ENCODE peak calls at places on chromosome 19, in four cellular contexts. G is thoracic aorta, T is right atrium auricular region, P is K562. C is an unnamed sample. For H3K4me1, the result is how much of the 10 kb centered on the place peaks cover.

GRCh38 chr19:10517760-10518443 is 655 bp upstream of the S1PR5 start:
- DNase-seq in T (no peak), G (no peak), P (peak), C (peak)

GRCh38 chr19:40600086-40600917 is 867 bp upstream of the LTBP4 start:
- DNase-seq in T (no peak), P (no peak), G (no peak), C (no peak)

GRCh38 chr19:53571339-53571738 is 33.4 kb downstream of the ZNF331 start:
- DNase-seq in P (no peak), T (no peak), G (no peak), C (no peak)

GRCh38 chr19:55172741-55173140 is 6.3 kb upstream of the DNAAF3 start:
- DNase-seq in P (no peak), G (no peak), T (no peak), C (no peak)

GRCh38 chr19:11657307-11657706 is 60.0 kb downstream of the ZNF627 start:
- DNase-seq in P (no peak), T (no peak), G (no peak), C (no peak)

GRCh38 chr19:52464798-52465470 is 11.6 kb downstream of the ZNF578 start:
- DNase-seq in T (no peak), P (peak), G (no peak), C (peak)

GRCh38 chr19:52567921-52568320 is 2.2 kb upstream of the ZNF701 start:
- DNase-seq in P (no peak), G (no peak), T (no peak), C (no peak)

GRCh38 chr19:36488118-36488815 is 1.1 kb downstream of the ZNF566 start:
- DNase-seq in P (no peak), T (no peak), G (no peak), C (no peak)

GRCh38 chr19:16076958-16077611 is 790 bp downstream of the TPM4 start:
- DNase-seq in T (peak), P (peak), G (no peak), C (peak)

GRCh38 chr19:4474504-4475136 is 2.5 kb downstream of the HDGFL2 start:
- DNase-seq in T (no peak), P (peak), G (no peak), C (peak)

GRCh38 chr19:30029721-30030510 is 87.9 kb downstream of the URI1 start:
- DNase-seq in G (no peak), T (no peak), P (no peak), C (no peak)

GRCh38 chr19:45630463-45630862 is 8.7 kb downstream of the EML2 start:
- DNase-seq in T (no peak), G (no peak), P (no peak), C (no peak)

GRCh38 chr19:34217952-34218817 is 36.2 kb upstream of the GARRE1 start:
- DNase-seq in G (no peak), P (peak), T (no peak), C (peak)

GRCh38 chr19:49067554-49067953 is 2.9 kb upstream of the NTF4 start:
- DNase-seq in T (no peak), P (no peak), G (no peak), C (no peak)

GRCh38 chr19:37926255-37926654 is 19.2 kb downstream of the SIPA1L3 start:
- DNase-seq in P (no peak), G (no peak), T (no peak), C (no peak)

GRCh38 chr19:45901912-45902650 is at the start of gene MYPOP:
- DNase-seq in G (no peak), P (peak), T (no peak), C (no peak)

GRCh38 chr19:7850429-7850819 is 20.4 kb downstream of the EVI5L start:
- DNase-seq in T (no peak), P (no peak), G (no peak), C (no peak)

GRCh38 chr19:35756373-35757230 is at the start of gene HSPB6:
- DNase-seq in T (peak), G (no peak), P (no peak), C (no peak)

GRCh38 chr19:51026554-51026831 is at the start of gene KLK11:
- DNase-seq in G (no peak), T (no peak), P (no peak), C (no peak)

GRCh38 chr19:35400773-35401100 is 29.9 kb downstream of the GPR42 start:
- DNase-seq in T (no peak), P (no peak), G (no peak), C (no peak)

GRCh38 chr19:45306040-45306439 is 16.6 kb downstream of the CKM start:
- DNase-seq in T (no peak), G (no peak), P (no peak), C (peak)

GRCh38 chr19:18417250-18418033 is 1.8 kb upstream of the SSBP4 start:
- DNase-seq in P (peak), T (peak), G (no peak), C (peak)

GRCh38 chr19:35777411-35777841 is 2.1 kb downstream of the ARHGAP33 start:
- DNase-seq in G (no peak), P (no peak), T (no peak), C (peak)

GRCh38 chr19:19261350-19262189 is 11.5 kb downstream of the TM6SF2 start:
- DNase-seq in G (no peak), T (no peak), P (peak), C (no peak)

GRCh38 chr19:44111910-44112463 is 1.2 kb upstream of the ZNF225 start:
- DNase-seq in G (no peak), T (no peak), P (no peak), C (peak)

GRCh38 chr19:28603453-28603852 is 609.5 kb downstream of the UQCRFS1 start:
- DNase-seq in T (no peak), P (no peak), G (no peak), C (no peak)

DNA sequence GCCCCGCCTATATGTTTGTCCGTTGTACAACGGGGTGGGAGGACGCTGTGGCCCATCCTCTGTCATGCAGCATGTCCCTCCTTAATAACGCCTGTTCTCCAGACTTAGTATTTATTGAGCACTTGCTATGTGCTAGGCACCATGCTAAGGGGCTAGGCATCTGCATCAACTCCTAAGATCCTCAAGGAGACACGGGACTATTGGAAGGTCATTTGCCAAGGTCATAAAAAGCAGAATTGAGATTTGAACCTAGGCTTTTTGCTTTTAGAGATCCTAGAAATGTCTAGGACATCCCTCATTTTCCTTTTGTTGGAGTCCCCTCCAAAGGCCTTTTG is 1.8 kb upstream of the MAST1 start:
- DNase-seq in P (no peak), G (no peak), T (no peak), C (no peak)
- H3K4me3 ChIP-seq in P (no peak), G (no peak), T (no peak), C (no peak)

GRCh38 chr19:41887711-41888382 is 4.9 kb downstream of the ARHGEF1 start:
- DNase-seq in P (no peak), T (no peak), G (no peak), C (no peak)

GRCh38 chr19:41889896-41890295 is 6.9 kb downstream of the ARHGEF1 start:
- DNase-seq in T (no peak), P (no peak), G (no peak), C (no peak)

GRCh38 chr19:41883821-41884733 is 1.1 kb downstream of the ARHGEF1 start:
- DNase-seq in G (peak), P (peak), T (peak), C (peak)

GRCh38 chr19:41888926-41889325 is 5.9 kb downstream of the ARHGEF1 start:
- DNase-seq in T (no peak), P (no peak), G (no peak), C (no peak)

DNA sequence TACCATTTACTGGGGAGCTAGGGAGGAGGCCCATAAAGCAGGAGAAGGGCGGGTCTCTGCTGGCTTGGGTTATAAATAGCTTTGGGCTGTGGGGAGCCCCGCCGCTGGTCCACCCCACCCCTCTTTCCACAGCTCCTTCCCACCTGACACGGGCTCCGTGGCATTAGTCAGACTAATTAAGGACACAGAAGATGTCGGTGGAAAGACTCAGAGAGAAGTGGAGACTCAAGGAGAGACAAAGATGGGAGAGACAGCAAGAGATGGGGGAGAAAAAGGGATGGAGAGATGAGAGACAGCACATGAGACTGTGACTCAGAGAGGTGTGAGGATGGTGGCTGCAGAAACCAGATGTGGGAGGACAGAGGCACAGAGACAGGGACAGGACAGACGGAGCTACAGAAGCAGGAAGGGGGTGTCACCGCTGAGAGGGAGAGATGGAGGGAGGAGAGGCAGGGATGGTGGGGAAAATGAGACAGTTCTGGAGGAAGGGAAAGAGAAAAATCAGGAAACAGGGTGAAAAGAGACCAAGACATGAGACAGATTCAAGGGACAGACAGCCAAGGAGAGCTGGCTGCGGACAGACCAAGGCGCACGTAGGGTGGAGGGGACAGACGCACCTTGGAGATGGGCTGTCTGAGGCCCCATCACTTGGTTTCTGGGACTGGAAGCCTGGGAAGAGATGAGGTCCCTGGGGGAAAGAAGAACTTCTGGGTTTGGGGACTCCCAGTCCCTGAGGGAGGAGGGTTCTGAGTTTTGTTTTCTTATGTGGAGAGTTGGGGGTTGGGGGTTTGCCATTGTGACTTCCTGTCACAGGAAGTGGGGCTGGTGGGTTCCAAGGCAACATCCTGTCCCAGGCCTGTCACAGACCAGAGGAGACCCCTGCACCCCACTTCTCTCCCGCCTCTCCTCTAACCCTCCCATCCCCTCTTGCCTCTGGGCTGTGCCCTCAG is 4.1 kb downstream of the ARHGEF1 start:
- DNase-seq in G (no peak), T (no peak), P (no peak), C (no peak)
- H3K27ac ChIP-seq in G (no peak), T (no peak), P (no peak), C (no peak)

GRCh38 chr19:39080431-39080830 is 3.7 kb upstream of the ACP7 start:
- DNase-seq in P (no peak), T (no peak), G (no peak), C (no peak)
- H3K4me1 ChIP-seq in P (under half), T (under half), G (under half), C (under half)

DNA sequence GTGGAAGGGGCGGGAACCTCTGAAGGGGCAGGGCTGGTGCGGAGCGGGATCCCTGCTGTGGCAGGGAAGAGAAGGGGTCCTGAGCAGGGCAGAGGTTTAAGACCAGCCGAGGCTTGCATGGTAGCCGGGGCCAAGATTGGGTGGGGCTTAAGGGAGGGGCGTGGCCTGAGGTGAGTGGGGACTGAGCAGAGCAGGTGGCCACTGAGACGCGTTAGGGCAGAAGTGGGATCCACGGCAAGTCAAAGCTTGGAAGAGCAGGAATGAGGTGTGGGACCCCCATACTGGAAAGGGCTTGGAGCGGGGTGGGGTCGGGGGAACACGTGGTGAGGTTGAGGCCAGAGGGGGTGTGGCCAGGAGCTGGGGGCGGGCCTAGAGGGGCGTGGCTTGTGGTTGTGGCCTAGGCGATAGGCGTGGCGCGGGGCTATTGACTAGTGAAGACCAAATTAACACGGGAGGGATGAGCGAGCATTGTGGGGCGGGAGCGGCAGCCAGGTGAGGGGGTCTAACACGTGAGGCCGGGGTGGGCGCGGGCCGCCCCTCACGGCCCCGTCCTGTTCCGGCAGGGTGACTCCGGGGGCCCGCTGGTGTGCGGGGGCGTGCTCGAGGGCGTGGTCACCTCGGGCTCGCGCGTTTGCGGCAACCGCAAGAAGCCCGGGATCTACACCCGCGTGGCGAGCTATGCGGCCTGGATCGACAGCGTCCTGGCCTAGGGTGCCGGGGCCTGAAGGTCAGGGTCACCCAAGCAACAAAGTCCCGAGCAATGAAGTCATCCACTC is 3.3 kb downstream of the CFD start:
- DNase-seq in P (peak), G (no peak), T (no peak), C (peak)
- H3K4me3 ChIP-seq in P (peak), G (peak), T (no peak), C (no peak)

GRCh38 chr19:23366437-23366836 is 28.8 kb downstream of the ZNF91 start:
- DNase-seq in G (no peak), P (no peak), T (no peak), C (no peak)
- H3K27ac ChIP-seq in G (no peak), P (no peak), T (no peak), C (no peak)

DNA sequence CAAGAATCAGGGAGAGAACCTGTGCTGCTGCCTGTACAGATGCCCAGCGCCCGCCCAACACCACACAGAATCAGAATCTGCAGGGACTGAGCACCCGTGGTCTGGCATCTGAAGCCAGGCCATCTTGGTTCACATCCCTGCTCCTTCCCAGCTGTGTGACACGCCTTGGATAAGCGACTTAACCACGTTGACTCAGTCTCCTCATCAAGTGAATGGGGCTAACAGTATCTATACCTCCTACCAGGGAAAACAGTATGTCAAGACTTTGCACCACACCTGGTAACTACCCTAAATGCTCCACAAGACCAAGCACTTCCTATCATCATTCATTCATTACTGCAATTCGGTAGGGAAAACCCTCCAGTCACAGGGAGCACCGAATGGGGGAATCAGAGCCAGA is 1.2 kb downstream of the RANBP3 start:
- DNase-seq in P (no peak), G (no peak), T (no peak), C (no peak)
- H3K4me1 ChIP-seq in P (under half), G (half or more), T (half or more), C (under half)

GRCh38 chr19:2226051-2226839 is 9.9 kb downstream of the PLEKHJ1 start:
- DNase-seq in P (no peak), G (no peak), T (no peak), C (no peak)
- H3K4me3 ChIP-seq in P (no peak), G (no peak), T (no peak), C (no peak)

DNA sequence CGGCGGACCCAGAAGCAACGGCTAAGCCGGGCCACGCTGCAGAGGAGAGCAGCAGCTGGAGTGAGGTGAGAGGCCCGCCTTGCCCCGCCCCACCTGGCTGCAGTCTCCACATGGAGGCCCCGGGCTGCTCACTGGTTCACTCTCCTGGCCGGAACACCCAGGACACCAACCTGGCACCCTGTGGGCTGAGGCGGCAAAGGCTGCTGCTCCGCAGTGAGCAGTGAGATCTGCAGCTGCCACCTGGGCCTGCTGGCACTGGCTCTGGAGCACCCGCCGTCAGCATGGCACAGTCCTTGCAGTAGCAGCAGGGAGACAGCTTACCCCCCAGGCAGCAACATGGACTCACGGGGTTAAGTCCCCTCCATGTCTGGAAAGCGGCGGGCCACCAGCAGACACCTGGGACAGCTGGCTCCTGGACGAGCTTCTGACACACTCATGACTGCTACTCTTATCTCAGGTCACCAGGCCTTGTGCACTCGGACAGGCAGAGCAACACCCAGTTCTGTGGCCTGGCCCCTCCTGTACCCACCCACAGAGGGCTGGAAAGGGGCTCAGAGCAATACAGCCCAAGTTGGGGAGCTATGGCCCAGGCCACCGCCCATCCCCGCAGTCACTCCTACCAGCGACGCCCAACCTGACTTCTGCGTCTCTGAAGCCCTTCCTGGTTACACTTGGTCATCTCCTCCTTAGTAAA is 13.2 kb upstream of the KPTN start:
- DNase-seq in T (no peak), G (no peak), P (peak), C (no peak)
- H3K27ac ChIP-seq in T (peak), G (no peak), P (peak), C (no peak)

DNA sequence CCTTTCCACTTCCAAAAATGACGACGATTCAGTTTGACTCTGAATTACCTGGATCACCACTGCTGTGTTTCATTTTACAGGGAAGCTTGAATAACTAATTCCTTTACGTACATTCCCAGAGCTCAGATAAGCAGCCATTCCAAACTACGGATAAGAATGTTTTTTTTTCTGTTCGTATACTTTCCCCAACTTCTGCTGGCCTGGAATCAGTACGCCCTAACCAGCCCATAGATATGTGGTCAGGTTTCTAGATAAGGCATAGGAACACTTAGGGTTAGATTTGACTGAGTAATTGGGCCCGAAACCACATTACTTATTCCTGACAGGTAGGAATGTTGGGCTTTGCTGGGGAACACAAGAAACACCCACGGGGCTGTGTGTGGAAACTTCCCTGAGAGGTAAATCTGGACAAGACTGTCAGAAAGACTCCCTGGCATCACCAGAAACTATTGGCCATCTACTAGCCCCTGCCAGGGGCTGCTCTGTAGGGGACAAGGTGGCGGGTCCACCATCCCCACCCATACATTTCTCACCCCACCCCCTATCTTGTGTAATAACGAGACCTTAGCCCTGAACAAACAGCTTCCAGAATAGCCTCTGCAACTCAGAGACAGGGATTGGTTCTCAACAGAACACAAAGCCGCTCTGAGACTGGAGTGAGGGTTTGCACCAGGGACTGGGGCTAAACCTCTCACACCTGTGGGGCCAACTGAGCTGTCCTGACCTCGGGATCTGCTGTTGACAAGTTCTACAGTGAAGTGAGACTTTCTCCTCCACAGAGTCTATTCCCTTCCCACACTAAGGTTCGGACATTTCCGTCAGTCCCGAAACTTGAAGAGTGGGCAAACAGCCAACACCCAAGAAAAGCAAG is 15.6 kb downstream of the RHPN2 start:
- DNase-seq in P (no peak), G (no peak), T (no peak), C (no peak)
- H3K4me1 ChIP-seq in P (under half), G (under half), T (under half), C (under half)

GRCh38 chr19:2254052-2254872 is 2.0 kb downstream of the JSRP1 start:
- DNase-seq in G (no peak), T (no peak), P (no peak), C (no peak)
- H3K4me3 ChIP-seq in G (no peak), T (no peak), P (no peak), C (no peak)